ENCODE peak calls at places on chromosome 17, in five cellular contexts. E, S, C, T and Y are unnamed samples.

GRCh38 chr17:42460371-42460770 is 1.7 kb downstream of the ATP6V0A1 start:
- DNase-seq in E (no peak), S (no peak), C (no peak), T (no peak), Y (no peak)

GRCh38 chr17:73096866-73097265 is 4.4 kb upstream of the SLC39A11 start:
- DNase-seq in E (no peak), S (no peak), C (no peak), T (no peak), Y (no peak)

GRCh38 chr17:17795296-17795695 is 41.5 kb downstream of the SREBF1 start:
- DNase-seq in E (no peak), S (no peak), C (no peak), T (no peak), Y (no peak)

GRCh38 chr17:68868708-68869107 is 86.5 kb downstream of the ABCA8 start:
- DNase-seq in E (no peak), S (no peak), C (no peak), T (no peak), Y (no peak)

GRCh38 chr17:11795906-11796305 is 197.6 kb downstream of the DNAH9 start:
- DNase-seq in E (no peak), S (no peak), C (no peak), T (no peak), Y (no peak)

GRCh38 chr17:76048711-76049110 is 21.6 kb upstream of the EVPL start:
- DNase-seq in E (no peak), S (no peak), C (no peak), T (no peak), Y (no peak)

GRCh38 chr17:60579090-60579489 is 20.9 kb upstream of the PPM1D start:
- DNase-seq in E (no peak), S (no peak), C (no peak), T (no peak), Y (no peak)

GRCh38 chr17:31597646-31598387 is 206.3 kb downstream of the RAB11FIP4 start:
- DNase-seq in E (no peak), S (no peak), C (no peak), T (no peak), Y (no peak)

GRCh38 chr17:60712675-60713074 is 35.0 kb downstream of the BCAS3 start:
- DNase-seq in E (no peak), S (no peak), C (no peak), T (no peak), Y (no peak)

GRCh38 chr17:33811984-33812383 is 443.1 kb upstream of the CCL2 start:
- DNase-seq in E (no peak), S (no peak), C (no peak), T (no peak), Y (no peak)

GRCh38 chr17:17682737-17683675 is 1.7 kb downstream of the RAI1 start:
- DNase-seq in E (peak), S (peak), C (peak), T (peak), Y (peak)

GRCh38 chr17:2867441-2868424 is 71.5 kb downstream of the RAP1GAP2 start:
- DNase-seq in E (peak), S (no peak), C (no peak), T (no peak), Y (peak)

GRCh38 chr17:63275318-63275967 is 170.7 kb downstream of the CYB561 start:
- DNase-seq in E (no peak), S (no peak), C (no peak), T (no peak), Y (no peak)

GRCh38 chr17:19448341-19449268 is 37.6 kb downstream of the RNF112 start:
- DNase-seq in E (no peak), S (peak), C (no peak), T (no peak), Y (no peak)

GRCh38 chr17:72223816-72224215 is 103.0 kb downstream of the SOX9 start:
- DNase-seq in E (no peak), S (no peak), C (no peak), T (no peak), Y (no peak)

GRCh38 chr17:80260791-80261158 is at the start of gene RNF213:
- DNase-seq in E (peak), S (no peak), C (peak), T (peak), Y (peak)

GRCh38 chr17:63910096-63910495 is 962 bp downstream of the CSHL1 start:
- DNase-seq in E (no peak), S (no peak), C (no peak), T (no peak), Y (no peak)

GRCh38 chr17:71501716-71502115 is 619.1 kb upstream of the SOX9 start:
- DNase-seq in E (no peak), S (no peak), C (no peak), T (no peak), Y (no peak)

GRCh38 chr17:77821114-77821513 is 137.4 kb upstream of the TNRC6C start:
- DNase-seq in E (peak), S (no peak), C (peak), T (no peak), Y (no peak)
- TF ChIP-seq CTCF in E (no peak), S (no peak), C (peak), T (no peak), Y (peak)

DNA sequence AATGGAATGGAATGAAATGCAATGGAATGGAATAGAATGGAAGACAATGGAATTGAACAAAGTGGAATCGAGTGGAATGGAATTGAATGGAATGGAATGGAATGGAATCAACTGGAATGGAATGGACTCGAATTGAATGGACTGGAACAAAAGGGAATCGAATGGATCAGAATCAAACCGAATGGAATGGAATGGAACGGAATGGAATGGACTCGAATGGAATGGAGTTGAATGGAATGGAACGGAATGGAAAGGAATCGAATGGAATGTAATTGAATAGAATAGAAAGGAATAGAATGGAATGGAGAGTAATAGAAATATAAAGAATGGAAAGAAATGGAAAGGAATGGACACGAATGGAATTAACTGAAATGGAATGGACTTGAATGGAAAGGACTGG is 475.2 kb upstream of the WSB1 start:
- DNase-seq in E (no peak), S (no peak), C (no peak), T (no peak), Y (no peak)
- TF ChIP-seq CTCF in E (no peak), S (no peak), C (no peak), T (no peak), Y (no peak)

GRCh38 chr17:39022961-39023360 is 55.8 kb upstream of the FBXO47 start:
- DNase-seq in E (no peak), S (no peak), C (no peak), T (no peak), Y (no peak)

GRCh38 chr17:39028690-39029089 is 61.5 kb upstream of the FBXO47 start:
- DNase-seq in E (no peak), S (no peak), C (no peak), T (no peak), Y (no peak)

GRCh38 chr17:39027440-39028035 is 60.3 kb upstream of the FBXO47 start:
- DNase-seq in E (peak), S (no peak), C (no peak), T (no peak), Y (no peak)

GRCh38 chr17:39027037-39027436 is 59.8 kb upstream of the FBXO47 start:
- DNase-seq in E (peak), S (peak), C (peak), T (no peak), Y (peak)
- TF ChIP-seq CTCF in E (no peak), S (no peak), C (no peak), T (no peak), Y (no peak)

DNA sequence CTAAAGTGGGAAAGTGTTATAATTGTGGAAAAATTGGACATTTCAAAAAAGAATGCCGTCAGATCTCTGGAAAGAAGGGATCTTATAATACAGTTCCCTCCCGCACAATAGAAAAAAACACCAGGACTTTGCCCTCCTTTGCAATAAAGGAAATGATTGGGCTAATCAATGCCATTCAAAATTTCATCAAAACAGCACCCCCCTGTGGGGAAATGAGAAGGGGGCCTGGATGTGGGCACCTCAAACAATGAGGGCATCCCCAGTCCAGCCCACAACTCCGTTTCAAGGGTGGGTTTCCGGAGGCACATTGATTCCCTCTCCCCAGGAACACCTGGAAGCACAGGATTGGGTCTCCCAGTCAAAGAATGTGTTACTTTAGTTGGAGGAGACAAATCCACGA is 26.1 kb downstream of the CD300LG start:
- DNase-seq in E (no peak), S (no peak), C (no peak), T (no peak), Y (no peak)
- TF ChIP-seq CTCF in E (no peak), S (no peak), C (no peak), T (no peak), Y (no peak)

GRCh38 chr17:57485566-57485865 is 229.2 kb downstream of the MSI2 start:
- DNase-seq in E (no peak), S (no peak), C (no peak), T (no peak), Y (no peak)
- TF ChIP-seq CTCF in E (no peak), S (no peak), C (no peak), T (no peak), Y (no peak)

GRCh38 chr17:44909681-44910144 is 5.6 kb downstream of the GFAP start:
- DNase-seq in E (no peak), S (no peak), C (no peak), T (no peak), Y (no peak)

GRCh38 chr17:44913676-44914075 is 1.6 kb downstream of the GFAP start:
- DNase-seq in E (no peak), S (no peak), C (no peak), T (no peak), Y (no peak)

GRCh38 chr17:44910231-44911106 is 4.8 kb downstream of the GFAP start:
- DNase-seq in E (no peak), S (no peak), C (no peak), T (no peak), Y (no peak)

GRCh38 chr17:44912763-44913544 is 2.3 kb downstream of the GFAP start:
- DNase-seq in E (no peak), S (no peak), C (no peak), T (no peak), Y (no peak)

DNA sequence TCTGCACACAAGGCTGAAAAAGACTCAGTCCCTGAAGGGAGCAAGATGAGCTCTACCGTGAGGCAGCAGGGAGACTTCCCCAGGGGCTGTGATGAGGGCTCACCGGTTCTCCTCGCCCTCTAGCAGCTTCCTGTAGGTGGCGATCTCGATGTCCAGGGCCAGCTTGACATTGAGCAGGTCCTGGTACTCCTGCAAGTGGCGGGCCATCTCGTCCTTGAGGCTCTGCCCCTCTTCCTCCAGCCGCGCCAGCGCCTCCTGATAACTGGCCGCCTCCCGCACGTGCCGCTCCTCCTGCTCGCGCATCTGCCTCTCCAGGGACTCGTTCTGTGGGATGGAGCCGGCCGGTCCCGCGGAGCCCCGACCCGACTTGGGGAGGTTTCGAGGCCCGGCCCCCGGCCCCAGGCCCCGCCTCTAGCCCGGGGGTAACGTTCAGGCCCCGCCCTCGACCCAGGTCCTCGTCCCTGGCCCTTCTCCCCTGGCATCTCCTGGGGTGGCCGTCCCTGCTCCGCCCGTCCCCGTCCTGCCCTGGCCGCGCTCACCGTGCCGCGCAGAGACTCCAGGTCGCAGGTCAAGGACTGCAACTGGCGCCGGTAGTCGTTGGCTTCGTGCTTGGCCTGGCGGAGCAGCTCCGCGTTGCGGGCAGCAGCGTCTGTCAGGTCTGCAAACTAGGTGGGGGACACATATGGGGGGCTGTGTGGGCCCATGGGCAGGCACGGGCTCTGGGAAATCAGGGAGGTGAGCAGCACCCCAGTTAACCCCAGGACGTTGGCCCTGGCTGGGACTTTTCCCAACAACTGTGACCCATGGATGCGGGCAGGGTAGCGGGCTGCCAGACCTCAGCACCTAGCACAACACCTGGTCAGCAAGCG is 3.9 kb downstream of the GFAP start:
- DNase-seq in E (peak), S (no peak), C (peak), T (peak), Y (peak)
- TF ChIP-seq CTCF in E (peak), S (no peak), C (peak), T (peak), Y (no peak)

GRCh38 chr17:38732376-38733314 is 2.5 kb downstream of the CISD3 start:
- DNase-seq in E (no peak), S (no peak), C (no peak), T (no peak), Y (no peak)

GRCh38 chr17:38734235-38734633 is 4.1 kb downstream of the CISD3 start:
- DNase-seq in E (no peak), S (no peak), C (peak), T (no peak), Y (no peak)

GRCh38 chr17:38731526-38732294 is 1.6 kb downstream of the CISD3 start:
- DNase-seq in E (no peak), S (no peak), C (no peak), T (no peak), Y (no peak)

GRCh38 chr17:38735161-38735997 is 5.2 kb downstream of the CISD3 start:
- DNase-seq in E (peak), S (no peak), C (peak), T (peak), Y (peak)

DNA sequence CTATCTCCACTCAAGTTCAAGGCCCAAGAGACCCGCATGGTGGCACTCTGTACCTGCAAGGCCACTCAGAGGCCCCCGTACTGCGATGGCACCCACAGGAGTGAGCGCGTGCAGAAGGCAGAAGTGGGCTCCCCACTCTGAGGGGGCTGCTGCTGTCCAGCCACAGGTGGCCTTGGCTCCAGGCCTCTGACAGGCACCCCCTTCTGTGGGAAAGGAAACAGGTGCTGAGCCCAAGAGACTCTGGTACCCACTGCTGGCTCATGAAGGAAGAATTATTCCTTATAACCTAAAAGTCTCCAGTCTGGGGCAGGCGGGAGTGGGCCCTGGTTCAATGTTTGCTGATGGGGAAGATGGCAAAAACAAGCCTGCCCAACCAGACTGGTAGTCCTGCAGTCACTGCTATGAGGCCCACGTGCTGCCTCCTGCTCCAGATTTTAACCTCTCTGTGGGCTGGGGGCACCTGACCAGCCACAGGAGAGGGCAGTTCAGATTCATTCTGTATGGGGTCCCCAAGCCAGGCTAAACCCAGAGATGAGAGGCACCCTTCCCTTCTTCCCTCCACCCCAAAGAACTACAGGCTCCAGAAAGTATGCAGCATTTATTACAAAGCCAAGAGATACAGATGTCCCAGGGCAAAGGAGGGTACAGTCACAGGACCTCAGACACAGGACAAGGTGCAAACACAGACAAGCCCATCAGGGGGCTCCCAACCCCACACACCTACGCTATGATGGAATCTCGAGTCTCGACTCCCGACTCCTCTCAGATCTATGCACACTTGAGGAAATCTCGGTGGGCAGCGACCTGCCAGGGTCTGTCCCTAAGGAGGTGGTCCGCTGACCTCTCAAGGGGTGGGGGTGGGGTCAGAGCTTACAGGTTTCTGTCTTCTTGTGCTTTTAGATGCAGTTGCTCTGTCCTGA is 3.4 kb downstream of the CISD3 start:
- DNase-seq in E (no peak), S (no peak), C (peak), T (no peak), Y (no peak)
- TF ChIP-seq CTCF in E (peak), S (no peak), C (no peak), T (peak), Y (no peak)

GRCh38 chr17:47304191-47304590 is 19.6 kb upstream of the EFCAB13 start:
- DNase-seq in E (no peak), S (no peak), C (no peak), T (no peak), Y (no peak)

GRCh38 chr17:47300718-47301117 is 23.0 kb upstream of the EFCAB13 start:
- DNase-seq in E (no peak), S (no peak), C (no peak), T (no peak), Y (no peak)

GRCh38 chr17:47301161-47301560 is 22.6 kb upstream of the EFCAB13 start:
- DNase-seq in E (no peak), S (no peak), C (no peak), T (no peak), Y (no peak)

GRCh38 chr17:47301831-47302230 is 21.9 kb upstream of the EFCAB13 start:
- DNase-seq in E (no peak), S (no peak), C (no peak), T (no peak), Y (no peak)

GRCh38 chr17:47305302-47305923 is 18.3 kb upstream of the EFCAB13 start:
- DNase-seq in E (no peak), S (no peak), C (no peak), T (no peak), Y (no peak)
- TF ChIP-seq CTCF in E (no peak), S (no peak), C (no peak), T (no peak), Y (no peak)

DNA sequence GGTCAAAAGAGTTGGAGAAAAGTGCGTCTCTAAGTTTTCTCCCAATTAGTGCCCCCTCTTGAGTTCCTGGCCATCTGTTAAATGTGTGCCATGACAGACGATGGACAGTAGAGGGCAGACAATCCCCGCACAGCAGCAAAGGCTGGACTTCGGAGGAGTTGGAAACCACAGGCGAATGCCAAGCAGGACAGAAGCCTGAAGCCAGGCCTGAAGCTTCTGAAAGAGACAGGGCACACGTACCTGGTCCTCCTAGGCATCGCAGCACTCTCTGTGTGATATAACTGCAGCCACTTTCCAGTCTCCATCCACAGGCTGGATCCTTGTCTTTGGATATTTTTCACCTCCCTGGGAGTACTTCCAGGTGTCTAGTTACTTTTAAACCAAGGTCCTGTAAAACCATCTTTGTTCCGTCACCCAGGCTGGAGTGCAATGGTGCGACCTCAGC is 14.5 kb downstream of the C17orf100 start:
- DNase-seq in E (peak), S (peak), C (peak), T (peak), Y (peak)
- TF ChIP-seq CTCF in E (peak), S (no peak), C (peak), T (peak), Y (peak)

DNA sequence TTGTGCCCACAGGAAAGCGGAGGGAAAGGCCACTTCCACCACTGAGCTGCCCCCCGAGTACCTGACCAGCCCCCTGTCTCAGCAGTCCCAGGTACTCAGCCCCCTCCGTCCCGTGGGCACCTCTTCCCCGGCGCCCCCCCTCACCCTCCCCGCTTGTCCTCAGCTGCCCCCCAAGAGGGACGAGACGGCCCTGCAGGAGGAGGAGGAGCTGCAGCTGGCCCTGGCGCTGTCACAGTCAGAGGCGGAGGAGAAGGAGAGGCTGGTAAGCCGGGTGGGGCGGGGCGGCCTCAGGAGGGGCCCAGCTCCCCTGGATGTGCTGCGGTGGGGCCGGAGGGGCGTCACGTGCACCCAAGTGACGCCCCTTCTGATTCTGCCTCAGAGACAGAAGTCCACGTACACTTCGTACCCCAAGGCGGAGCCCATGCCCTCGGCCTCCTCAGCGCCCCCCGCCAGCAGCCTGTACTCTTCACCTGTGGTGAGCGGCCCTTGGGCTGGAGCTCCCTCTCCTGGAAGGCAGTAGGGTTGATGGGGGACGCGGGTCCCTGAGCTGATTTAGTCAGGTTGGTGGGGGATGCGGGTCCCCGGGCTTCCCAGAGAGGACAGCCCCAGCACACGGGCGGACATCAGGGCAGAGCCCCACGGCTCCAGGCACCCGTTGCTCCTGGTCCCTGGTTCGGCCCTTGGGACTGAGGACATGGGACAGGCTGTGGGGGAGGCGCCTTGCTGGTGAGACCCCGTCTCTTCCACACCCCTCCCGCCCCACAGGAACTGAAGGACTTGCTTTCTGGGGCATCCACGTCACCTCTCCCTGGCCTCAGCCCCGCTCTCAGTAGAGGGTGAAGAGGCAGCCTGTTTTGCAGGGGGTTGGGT is 9.4 kb upstream of the MRPL12 start:
- DNase-seq in E (no peak), S (no peak), C (no peak), T (no peak), Y (no peak)
- TF ChIP-seq CTCF in E (no peak), S (no peak), C (no peak), T (no peak), Y (no peak)